ENCODE peak calls at places on chromosomes 16 and 17, in eight cellular contexts. One of them, this sample, is unnamed.

GRCh38 chr17:41226051-41226450 is 397 bp upstream of the KRTAP9-2 start:
- DNase-seq in ecto neural progenitor cell: no peak
- DNase-seq in lower leg skin: no peak
- DNase-seq in gastrocnemius medialis: no peak
- DNase-seq in activated T-cell treated with anti-CD3 and anti-CD28 coated beads for 24 hours: no peak
- DNase-seq in NCI-H1436 treated with DMSO at 0.1 percent for 48 hours: no peak
- DNase-seq in cardiac fibroblast: no peak
- DNase-seq in PC-3: no peak
- DNase-seq in this sample: no peak

GRCh38 chr16:2243031-2243528 is 6.8 kb downstream of the DNASE1L2 start:
- DNase-seq in activated T-cell treated with anti-CD3 and anti-CD28 coated beads for 24 hours: no peak
- DNase-seq in PC-3: no peak
- DNase-seq in gastrocnemius medialis: no peak
- DNase-seq in NCI-H1436 treated with DMSO at 0.1 percent for 48 hours: no peak
- DNase-seq in ecto neural progenitor cell: no peak
- DNase-seq in lower leg skin: no peak
- DNase-seq in cardiac fibroblast: no peak
- DNase-seq in this sample: no peak

GRCh38 chr17:40378966-40379365 is 14.4 kb upstream of the GJD3 start:
- DNase-seq in gastrocnemius medialis: no peak
- DNase-seq in NCI-H1436 treated with DMSO at 0.1 percent for 48 hours: no peak
- DNase-seq in PC-3: no peak
- DNase-seq in lower leg skin: no peak
- DNase-seq in activated T-cell treated with anti-CD3 and anti-CD28 coated beads for 24 hours: no peak
- DNase-seq in ecto neural progenitor cell: no peak
- DNase-seq in cardiac fibroblast: no peak
- DNase-seq in this sample: no peak

GRCh38 chr16:19119564-19119963 is 5.8 kb downstream of the ITPRIPL2 start:
- DNase-seq in ecto neural progenitor cell: no peak
- DNase-seq in PC-3: peak; percentile 81
- DNase-seq in NCI-H1436 treated with DMSO at 0.1 percent for 48 hours: no peak
- DNase-seq in lower leg skin: no peak
- DNase-seq in gastrocnemius medialis: no peak
- DNase-seq in activated T-cell treated with anti-CD3 and anti-CD28 coated beads for 24 hours: no peak
- DNase-seq in cardiac fibroblast: peak; percentile 95
- DNase-seq in this sample: no peak

GRCh38 chr17:39939588-39940419 is 12.3 kb downstream of the LRRC3C start:
- DNase-seq in PC-3: peak; percentile 24
- DNase-seq in lower leg skin: no peak
- DNase-seq in activated T-cell treated with anti-CD3 and anti-CD28 coated beads for 24 hours: peak; percentile 31
- DNase-seq in NCI-H1436 treated with DMSO at 0.1 percent for 48 hours: peak; percentile 13
- DNase-seq in ecto neural progenitor cell: no peak
- DNase-seq in gastrocnemius medialis: no peak
- DNase-seq in cardiac fibroblast: peak; percentile 96
- DNase-seq in this sample: no peak

GRCh38 chr17:11996722-11997146 is 541 bp downstream of the ZNF18 start:
- DNase-seq in gastrocnemius medialis: peak; percentile 19
- DNase-seq in ecto neural progenitor cell: no peak
- DNase-seq in lower leg skin: no peak
- DNase-seq in activated T-cell treated with anti-CD3 and anti-CD28 coated beads for 24 hours: no peak
- DNase-seq in NCI-H1436 treated with DMSO at 0.1 percent for 48 hours: no peak
- DNase-seq in cardiac fibroblast: peak; percentile 50
- DNase-seq in PC-3: peak; percentile 55
- DNase-seq in this sample: no peak

GRCh38 chr16:77236063-77236511 is 36.9 kb downstream of the SYCE1L start:
- DNase-seq in NCI-H1436 treated with DMSO at 0.1 percent for 48 hours: peak; percentile 18
- DNase-seq in gastrocnemius medialis: peak; percentile 47
- DNase-seq in cardiac fibroblast: peak; percentile 85
- DNase-seq in activated T-cell treated with anti-CD3 and anti-CD28 coated beads for 24 hours: peak; percentile 83
- DNase-seq in ecto neural progenitor cell: peak; percentile 95
- DNase-seq in lower leg skin: peak; percentile 97
- DNase-seq in PC-3: peak; percentile 84
- DNase-seq in this sample: peak; percentile 87

GRCh38 chr17:79826210-79826680 is 13.0 kb downstream of the CBX4 start:
- DNase-seq in gastrocnemius medialis: no peak
- DNase-seq in activated T-cell treated with anti-CD3 and anti-CD28 coated beads for 24 hours: no peak
- DNase-seq in cardiac fibroblast: peak; percentile 42
- DNase-seq in NCI-H1436 treated with DMSO at 0.1 percent for 48 hours: no peak
- DNase-seq in lower leg skin: no peak
- DNase-seq in PC-3: no peak
- DNase-seq in ecto neural progenitor cell: no peak
- DNase-seq in this sample: no peak

GRCh38 chr16:72997141-72997542 is 50.8 kb downstream of the ZFHX3 start:
- DNase-seq in lower leg skin: peak; percentile 74
- DNase-seq in NCI-H1436 treated with DMSO at 0.1 percent for 48 hours: no peak
- DNase-seq in activated T-cell treated with anti-CD3 and anti-CD28 coated beads for 24 hours: no peak
- DNase-seq in cardiac fibroblast: peak; percentile 80
- DNase-seq in gastrocnemius medialis: peak; percentile 46
- DNase-seq in ecto neural progenitor cell: no peak
- DNase-seq in PC-3: peak; percentile 82
- DNase-seq in this sample: no peak

GRCh38 chr17:14156689-14157088 is 80.0 kb downstream of the CDRT15 start:
- DNase-seq in PC-3: no peak
- DNase-seq in lower leg skin: no peak
- DNase-seq in gastrocnemius medialis: no peak
- DNase-seq in ecto neural progenitor cell: no peak
- DNase-seq in NCI-H1436 treated with DMSO at 0.1 percent for 48 hours: no peak
- DNase-seq in activated T-cell treated with anti-CD3 and anti-CD28 coated beads for 24 hours: no peak
- DNase-seq in cardiac fibroblast: no peak
- DNase-seq in this sample: no peak

This sample was measured in left cardiac atrium.